ENCODE peak calls at places on chromosomes 2 and 18, in seven cellular contexts. M is GM12878, H is SK-N-SH, E is endothelial cell of umbilical vein, T is HCT116, K is HepG2, F is K562. Y is an unnamed sample.

GRCh38 chr2:120921457-120921856 is 185.8 kb downstream of the GLI2 start:
- DNase-seq in M (no peak), H (no peak), E (no peak), T (no peak), K (no peak), F (no peak), Y (no peak)

GRCh38 chr2:168365094-168365621 is 90.9 kb upstream of the CERS6 start:
- DNase-seq in M (no peak), H (no peak), E (no peak), T (no peak), K (no peak), F (no peak), Y (no peak)

GRCh38 chr2:8681786-8682692 is at the start of gene ID2:
- DNase-seq in M (peak; percentile 88), H (peak; percentile 98), E (peak; percentile 99), T (peak; percentile 97), K (peak; percentile 99), F (peak; percentile 98), Y (no peak)

GRCh38 chr2:25700221-25700660 is 26.9 kb upstream of the DTNB start:
- DNase-seq in M (no peak), H (peak; percentile 76), E (peak; percentile 73), T (peak; percentile 52), K (peak; percentile 41), F (peak; percentile 46), Y (no peak)

GRCh38 chr2:72887032-72887835 is at the start of gene SPR:
- DNase-seq in M (no peak), H (peak; percentile 90), E (peak; percentile 70), T (peak; percentile 43), K (peak; percentile 68), F (peak; percentile 88), Y (no peak)

GRCh38 chr2:119252186-119253113 is 28.8 kb downstream of the STEAP3 start:
- DNase-seq in M (no peak), H (no peak), E (peak; percentile 86), T (peak; percentile 91), K (no peak), F (no peak), Y (no peak)

GRCh38 chr18:37251679-37252078 is 313.9 kb downstream of the CELF4 start:
- DNase-seq in M (no peak), H (no peak), E (no peak), T (no peak), K (no peak), F (no peak), Y (no peak)

GRCh38 chr18:79367480-79367879 is 28.2 kb upstream of the NFATC1 start:
- DNase-seq in M (no peak), H (no peak), E (no peak), T (no peak), K (no peak), F (no peak), Y (no peak)

GRCh38 chr2:166494140-166494544 is at the start of gene SCN7A:
- DNase-seq in M (no peak), H (peak; percentile 63), E (no peak), T (no peak), K (no peak), F (peak; percentile 18), Y (no peak)

GRCh38 chr18:58645398-58645797 is 16.5 kb upstream of the ALPK2 start:
- DNase-seq in M (no peak), H (no peak), E (no peak), T (no peak), K (no peak), F (no peak), Y (no peak)

GRCh38 chr2:57105694-57106093 is 921.9 kb downstream of the CCDC85A start:
- DNase-seq in M (no peak), H (no peak), E (no peak), T (no peak), K (no peak), F (no peak), Y (no peak)

GRCh38 chr2:164920430-164920829 is 34.9 kb downstream of the SLC38A11 start:
- DNase-seq in M (no peak), H (no peak), E (no peak), T (no peak), K (peak; percentile 90), F (no peak), Y (no peak)
- H3K9ac ChIP-seq in M (no peak overlapping the region), H (peak overlapping the region; percentile 78), E (no peak overlapping the region), T (no peak overlapping the region), K (peak overlapping the region; percentile 59), F (no peak overlapping the region), Y (no peak overlapping the region)

DNA sequence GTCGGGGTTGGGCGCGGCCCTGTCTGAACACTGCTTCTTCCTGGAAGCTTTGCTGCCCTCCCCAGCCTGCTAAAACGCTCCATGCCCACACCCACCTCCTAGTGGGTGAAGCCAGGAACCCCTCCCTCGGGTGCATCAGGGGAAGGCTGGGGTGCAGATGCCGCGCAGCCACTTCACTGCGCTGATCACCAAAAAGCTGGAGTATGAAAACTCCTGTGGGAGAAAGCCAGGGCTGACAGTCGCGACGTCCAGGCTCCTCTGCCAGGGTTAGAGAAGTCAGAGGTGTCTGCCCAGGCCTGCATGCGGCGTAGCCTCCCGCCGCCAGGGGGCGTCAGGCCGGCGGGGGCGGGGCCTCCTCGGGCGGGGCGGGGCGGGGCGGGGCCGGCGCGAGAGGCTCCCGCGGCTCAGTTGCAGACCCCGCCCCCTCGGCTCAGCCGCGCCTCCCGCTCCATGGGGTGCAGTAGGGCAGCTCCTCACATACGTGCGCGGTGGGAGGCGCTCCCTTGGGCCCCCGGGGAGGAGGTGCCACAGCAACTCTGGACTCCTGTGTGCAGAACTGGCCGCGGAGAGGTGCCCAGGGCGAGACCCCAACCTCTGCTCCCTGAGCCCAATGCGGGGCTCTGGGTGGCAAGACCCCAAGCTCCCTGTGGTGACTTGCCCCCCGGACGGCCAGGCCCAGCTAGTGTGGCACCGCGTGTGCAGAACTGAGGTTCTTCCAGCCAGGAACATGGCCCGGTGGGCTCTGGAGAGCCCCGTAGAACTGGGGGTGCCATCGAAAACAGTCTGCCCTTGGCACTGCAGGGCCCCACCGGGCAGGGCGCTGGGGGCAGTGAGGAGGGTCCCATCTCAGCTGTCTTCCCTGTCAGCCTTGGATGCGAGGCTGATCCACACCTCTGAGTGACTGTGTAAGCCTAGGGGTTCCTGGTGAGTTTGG is 1.8 kb upstream of the RNPEPL1 start:
- DNase-seq in M (peak; percentile 57), H (peak; percentile 92), E (peak; percentile 79), T (peak; percentile 81), K (peak; percentile 92), F (peak; percentile 74), Y (no peak)
- TF ChIP-seq POLR2AphosphoS5 in M (no peak), H (no peak), E (peak; percentile 40), T (peak; percentile 98), K (peak; percentile 95), F (peak; percentile 34), Y (peak; percentile 74)

DNA sequence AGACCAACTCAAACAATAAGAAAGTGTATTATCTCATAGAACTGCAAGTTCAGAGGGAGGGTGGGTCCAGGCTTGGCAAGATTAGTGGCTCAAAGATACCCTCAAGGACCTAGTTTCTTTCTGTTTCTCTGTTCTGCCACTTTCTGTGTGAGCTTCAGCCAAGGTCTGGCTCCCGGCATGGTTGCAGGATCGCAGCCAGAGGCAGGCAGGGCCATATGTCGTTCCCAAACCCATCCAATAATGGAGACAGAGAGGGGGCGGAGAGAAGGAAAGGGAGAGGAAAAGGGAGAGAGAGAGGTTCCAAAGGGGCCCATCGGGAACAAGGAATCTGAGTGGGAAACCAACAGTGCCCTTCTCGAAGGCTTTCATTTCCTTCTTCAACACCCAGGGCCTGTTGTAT is 169.1 kb upstream of the NCK2 start:
- DNase-seq in M (no peak), H (no peak), E (no peak), T (no peak), K (no peak), F (no peak), Y (no peak)
- H3K4me3 ChIP-seq in M (no peak overlapping the region), H (no peak overlapping the region), E (no peak overlapping the region), T (no peak overlapping the region), K (no peak overlapping the region), F (no peak overlapping the region), Y (no peak overlapping the region)

GRCh38 chr2:46296840-46297545 is at the start of gene EPAS1:
- DNase-seq in M (peak; percentile 8), H (peak; percentile 100), E (peak; percentile 93), T (no peak), K (peak; percentile 84), F (peak; percentile 99), Y (no peak)
- H3K9ac ChIP-seq in M (no peak within 1 kb of the TSS), H (peak within 1 kb of the TSS; percentile 88), E (peak within 1 kb of the TSS; percentile 96), T (peak within 1 kb of the TSS; percentile 68), K (peak within 1 kb of the TSS; percentile 91), F (peak within 1 kb of the TSS; percentile 91), Y (no peak within 1 kb of the TSS)

GRCh38 chr2:105577762-105578161 is 166.9 kb upstream of the NCK2 start:
- DNase-seq in M (no peak), H (no peak), E (no peak), T (no peak), K (no peak), F (no peak), Y (no peak)
- TF ChIP-seq POLR2AphosphoS5 in M (no peak), H (no peak), E (no peak), T (no peak), K (no peak), F (no peak), Y (no peak)

GRCh38 chr2:53515435-53516332 is 251.9 kb upstream of the CHAC2 start:
- DNase-seq in M (no peak), H (no peak), E (peak; percentile 18), T (no peak), K (no peak), F (no peak), Y (no peak)

GRCh38 chr2:53513167-53513666 is 254.4 kb upstream of the CHAC2 start:
- DNase-seq in M (no peak), H (no peak), E (no peak), T (no peak), K (no peak), F (no peak), Y (no peak)

GRCh38 chr2:53520630-53520940 is 247.0 kb upstream of the CHAC2 start:
- DNase-seq in M (no peak), H (no peak), E (no peak), T (no peak), K (no peak), F (no peak), Y (no peak)

GRCh38 chr2:53519925-53520629 is 247.5 kb upstream of the CHAC2 start:
- DNase-seq in M (no peak), H (no peak), E (no peak), T (no peak), K (no peak), F (no peak), Y (no peak)

GRCh38 chr2:53516650-53517049 is 251.0 kb upstream of the CHAC2 start:
- DNase-seq in M (no peak), H (no peak), E (no peak), T (no peak), K (no peak), F (no peak), Y (no peak)
- H3K4me3 ChIP-seq in M (no peak overlapping the region), H (no peak overlapping the region), E (no peak overlapping the region), T (no peak overlapping the region), K (no peak overlapping the region), F (no peak overlapping the region), Y (no peak overlapping the region)

GRCh38 chr2:240412975-240413812 is 22.3 kb upstream of the GPC1 start:
- DNase-seq in M (no peak), H (no peak), E (no peak), T (no peak), K (no peak), F (peak; percentile 16), Y (no peak)

GRCh38 chr2:240411261-240412160 is 24.0 kb upstream of the GPC1 start:
- DNase-seq in M (no peak), H (no peak), E (no peak), T (no peak), K (no peak), F (no peak), Y (no peak)

GRCh38 chr2:240413813-240414429 is 21.5 kb upstream of the GPC1 start:
- DNase-seq in M (no peak), H (no peak), E (no peak), T (no peak), K (no peak), F (no peak), Y (no peak)

GRCh38 chr2:240410808-240411207 is 24.7 kb upstream of the GPC1 start:
- DNase-seq in M (no peak), H (no peak), E (no peak), T (no peak), K (no peak), F (no peak), Y (no peak)

GRCh38 chr2:240412211-240412830 is 23.1 kb upstream of the GPC1 start:
- DNase-seq in M (no peak), H (no peak), E (no peak), T (no peak), K (no peak), F (no peak), Y (no peak)
- H3K9ac ChIP-seq in M (no peak overlapping the region), H (no peak overlapping the region), E (no peak overlapping the region), T (no peak overlapping the region), K (no peak overlapping the region), F (no peak overlapping the region), Y (no peak overlapping the region)